ENCODE peak calls at places on chromosome 15, in seven cellular contexts. Y is upper lobe of left lung, O is esophagus squamous epithelium, P is adipocyte, U is brain microvascular endothelial cell, A is Panc1, X is GM12878. S is an unnamed sample. For H3K36me3, the result is how much of the 10 kb centered on the place peaks cover.

GRCh38 chr15:95174880-95175279 is 943.5 kb downstream of the MCTP2 start:
- DNase-seq in Y (no peak), O (no peak), P (peak), U (no peak), A (no peak), X (no peak), S (no peak)

GRCh38 chr15:75725719-75726607 is 13.3 kb upstream of the CSPG4 start:
- DNase-seq in Y (no peak), O (no peak), P (no peak), U (no peak), A (no peak), X (no peak), S (no peak)

GRCh38 chr15:25738171-25738792 is 124.8 kb downstream of the ATP10A start:
- DNase-seq in Y (no peak), O (no peak), P (peak), U (no peak), A (no peak), X (no peak), S (no peak)

GRCh38 chr15:58506787-58507671 is 75.2 kb downstream of the LIPC start:
- DNase-seq in Y (no peak), O (no peak), P (no peak), U (no peak), A (no peak), X (no peak), S (no peak)

GRCh38 chr15:74830868-74831267 is 4.4 kb downstream of the CPLX3 start:
- DNase-seq in Y (no peak), O (no peak), P (no peak), U (no peak), A (no peak), X (no peak), S (no peak)

GRCh38 chr15:94584833-94585244 is 353.5 kb downstream of the MCTP2 start:
- DNase-seq in Y (no peak), O (no peak), P (no peak), U (peak), A (no peak), X (peak), S (no peak)

GRCh38 chr15:52556524-52556923 is 12.3 kb downstream of the ARPP19 start:
- DNase-seq in Y (no peak), O (no peak), P (no peak), U (no peak), A (no peak), X (no peak), S (no peak)

GRCh38 chr15:89184367-89184766 is 37.0 kb downstream of the RLBP1 start:
- DNase-seq in Y (peak), O (no peak), P (no peak), U (no peak), A (no peak), X (no peak), S (no peak)

GRCh38 chr15:42494998-42495360 is 455 bp upstream of the SNAP23 start:
- DNase-seq in Y (no peak), O (no peak), P (peak), U (peak), A (no peak), X (no peak), S (no peak)

GRCh38 chr15:31437686-31438085 is 111.1 kb downstream of the KLF13 start:
- DNase-seq in Y (no peak), O (no peak), P (no peak), U (no peak), A (no peak), X (no peak), S (no peak)

GRCh38 chr15:79094611-79095021 is 4.0 kb upstream of the RASGRF1 start:
- DNase-seq in Y (no peak), O (no peak), P (no peak), U (no peak), A (no peak), X (no peak), S (peak)

GRCh38 chr15:73607405-73607804 is 25.8 kb downstream of the NPTN start:
- DNase-seq in Y (no peak), O (no peak), P (no peak), U (no peak), A (no peak), X (no peak), S (no peak)

GRCh38 chr15:26157081-26157480 is 294.0 kb upstream of the ATP10A start:
- DNase-seq in Y (no peak), O (no peak), P (no peak), U (no peak), A (no peak), X (no peak), S (no peak)

GRCh38 chr15:64284037-64284436 is 71.9 kb downstream of the CSNK1G1 start:
- DNase-seq in Y (no peak), O (no peak), P (peak), U (peak), A (no peak), X (no peak), S (no peak)

GRCh38 chr15:65402971-65403370 is 19.8 kb downstream of the IGDCC4 start:
- DNase-seq in Y (no peak), O (no peak), P (no peak), U (no peak), A (no peak), X (no peak), S (no peak)

GRCh38 chr15:41853831-41854230 is 15.2 kb downstream of the PLA2G4B start:
- DNase-seq in Y (peak), O (no peak), P (no peak), U (no peak), A (no peak), X (no peak), S (no peak)

GRCh38 chr15:41888662-41889253 is 5.1 kb downstream of the SPTBN5 start:
- DNase-seq in Y (peak), O (no peak), P (no peak), U (no peak), A (no peak), X (no peak), S (no peak)

GRCh38 chr15:97680606-97681220 is 279.8 kb upstream of the ARRDC4 start:
- DNase-seq in Y (no peak), O (no peak), P (no peak), U (no peak), A (no peak), X (no peak), S (no peak)

GRCh38 chr15:90228960-90229359 is 4.8 kb downstream of the CIB1 start:
- DNase-seq in Y (no peak), O (no peak), P (no peak), U (no peak), A (no peak), X (no peak), S (no peak)

GRCh38 chr15:90227336-90227735 is 6.4 kb downstream of the CIB1 start:
- DNase-seq in Y (no peak), O (no peak), P (no peak), U (no peak), A (no peak), X (no peak), S (no peak)

GRCh38 chr15:90230071-90230494 is 3.7 kb downstream of the CIB1 start:
- DNase-seq in Y (no peak), O (no peak), P (no peak), U (no peak), A (no peak), X (no peak), S (no peak)

GRCh38 chr15:90225504-90226234 is 8.1 kb downstream of the CIB1 start:
- DNase-seq in Y (no peak), O (no peak), P (no peak), U (no peak), A (no peak), X (no peak), S (no peak)

DNA sequence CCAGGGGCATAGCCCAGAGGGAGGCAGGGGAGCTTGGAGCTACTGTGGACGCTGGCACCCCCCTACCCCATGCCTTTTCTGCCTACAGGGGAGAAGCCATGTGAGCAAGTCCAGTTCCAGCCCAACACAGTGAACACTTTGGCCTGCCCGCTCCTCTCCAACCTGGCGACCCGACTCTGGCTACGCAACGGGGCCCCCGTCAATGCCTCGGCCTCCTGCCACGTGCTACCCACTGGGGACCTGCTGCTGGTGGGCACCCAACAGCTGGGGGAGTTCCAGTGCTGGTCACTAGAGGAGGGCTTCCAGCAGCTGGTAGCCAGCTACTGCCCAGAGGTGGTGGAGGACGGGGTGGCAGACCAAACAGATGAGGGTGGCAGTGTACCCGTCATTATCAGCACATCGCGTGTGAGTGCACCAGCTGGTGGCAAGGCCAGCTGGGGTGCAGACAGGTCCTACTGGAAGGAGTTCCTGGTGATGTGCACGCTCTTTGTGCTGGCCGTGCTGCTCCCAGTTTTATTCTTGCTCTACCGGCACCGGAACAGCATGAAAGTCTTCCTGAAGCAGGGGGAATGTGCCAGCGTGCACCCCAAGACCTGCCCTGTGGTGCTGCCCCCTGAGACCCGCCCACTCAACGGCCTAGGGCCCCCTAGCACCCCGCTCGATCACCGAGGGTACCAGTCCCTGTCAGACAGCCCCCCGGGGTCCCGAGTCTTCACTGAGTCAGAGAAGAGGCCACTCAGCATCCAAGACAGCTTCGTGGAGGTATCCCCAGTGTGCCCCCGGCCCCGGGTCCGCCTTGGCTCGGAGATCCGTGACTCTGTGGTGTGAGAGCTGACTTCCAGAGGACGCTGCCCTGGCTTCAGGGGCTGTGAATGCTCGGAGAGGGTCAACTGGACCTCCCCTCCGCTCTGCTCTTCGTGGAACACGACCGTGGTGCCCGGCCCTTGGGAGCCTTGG is 5.6 kb downstream of the CIB1 start:
- DNase-seq in Y (peak), O (no peak), P (no peak), U (no peak), A (no peak), X (no peak), S (no peak)
- H3K36me3 ChIP-seq in Y (under half), O (half or more), P (half or more), U (under half), A (under half), X (under half), S (half or more)

DNA sequence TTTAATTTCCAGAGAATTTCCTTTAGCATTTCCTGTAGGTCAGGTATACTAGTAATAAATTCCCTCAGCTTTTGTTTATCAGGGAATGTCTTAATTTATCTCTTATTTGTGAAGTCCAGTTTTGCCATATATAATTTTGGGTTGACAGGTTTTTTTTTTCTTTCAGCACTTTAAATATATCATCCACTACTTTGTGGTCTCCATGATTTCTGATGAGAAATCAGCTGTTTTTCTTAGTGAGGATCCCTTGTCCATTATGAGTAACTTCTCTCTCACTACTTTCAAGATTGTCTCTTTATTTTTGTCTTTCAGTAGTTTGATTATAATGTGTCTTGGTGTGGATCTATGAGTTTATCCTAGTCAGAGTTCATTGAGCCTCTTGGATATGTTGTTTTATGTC is 105.7 kb downstream of the LRRC49 start:
- DNase-seq in Y (no peak), O (no peak), P (no peak), U (no peak), A (no peak), X (no peak), S (no peak)
- H3K36me3 ChIP-seq in Y (under half), O (under half), P (under half), U (under half), A (under half), X (under half), S (under half)

GRCh38 chr15:69393831-69394491 is 20.2 kb upstream of the KIF23 start:
- DNase-seq in Y (no peak), O (no peak), P (no peak), U (no peak), A (no peak), X (no peak), S (no peak)

GRCh38 chr15:69395991-69396390 is 18.2 kb upstream of the KIF23 start:
- DNase-seq in Y (no peak), O (no peak), P (no peak), U (no peak), A (no peak), X (no peak), S (no peak)

GRCh38 chr15:69394556-69395282 is 19.4 kb upstream of the KIF23 start:
- DNase-seq in Y (peak), O (no peak), P (peak), U (peak), A (peak), X (no peak), S (no peak)

GRCh38 chr15:69398541-69398940 is 15.6 kb upstream of the KIF23 start:
- DNase-seq in Y (no peak), O (no peak), P (peak), U (peak), A (no peak), X (no peak), S (no peak)

GRCh38 chr15:69395460-69395859 is 18.7 kb upstream of the KIF23 start:
- DNase-seq in Y (no peak), O (no peak), P (no peak), U (no peak), A (no peak), X (no peak), S (no peak)
- H3K36me3 ChIP-seq in Y (under half), O (under half), P (under half), U (under half), A (under half), X (under half), S (under half)

GRCh38 chr15:56678562-56678961 is 54.7 kb downstream of the ZNF280D start:
- DNase-seq in Y (no peak), O (no peak), P (no peak), U (no peak), A (no peak), X (no peak), S (no peak)
- H3K36me3 ChIP-seq in Y (under half), O (under half), P (under half), U (under half), A (under half), X (under half), S (under half)

S was measured in ascending aorta.